ENCODE peak calls at places on chromosomes 11 and 22, in ten cellular contexts. C is pancreas, R is HCT116, S is lung, A is body of pancreas, D is kidney, G is IMR-90, N is neural progenitor cell, U is H9, F is SK-N-SH. J is an unnamed sample.

GRCh38 chr22:23904855-23905254 is 10.7 kb downstream of the MIF start:
- DNase-seq in R (no peak), G (no peak), F (no peak), N (no peak), C (no peak), U (no peak), D (peak; percentile 89), S (no peak), A (no peak), J (no peak)

GRCh38 chr11:69957849-69958248 is 120.3 kb upstream of the ANO1 start:
- DNase-seq in D (peak; percentile 45), U (no peak), F (no peak), S (no peak), A (no peak), N (no peak), G (no peak), C (no peak), R (no peak), J (no peak)

GRCh38 chr11:132959663-132960062 is 572.6 kb downstream of the OPCML start:
- DNase-seq in S (no peak), G (no peak), F (no peak), R (no peak), N (no peak), D (no peak), U (no peak), C (no peak), A (no peak), J (no peak)

GRCh38 chr22:44407404-44408226 is 90.4 kb downstream of the RTL6 start:
- DNase-seq in R (no peak), A (peak; percentile 70), D (peak; percentile 56), N (no peak), C (no peak), G (no peak), S (no peak), F (no peak), U (peak; percentile 18), J (no peak)

GRCh38 chr11:76025068-76025467 is 181.2 kb downstream of the WNT11 start:
- DNase-seq in N (no peak), A (no peak), S (no peak), D (no peak), F (no peak), C (no peak), U (no peak), R (no peak), G (peak; percentile 95), J (no peak)

GRCh38 chr11:10413268-10413667 is 41.8 kb upstream of the AMPD3 start:
- DNase-seq in D (no peak), F (no peak), N (no peak), R (peak; percentile 28), U (no peak), C (no peak), S (no peak), G (peak; percentile 22), A (no peak), J (peak; percentile 31)

GRCh38 chr11:134532176-134532920 is 120.3 kb upstream of the B3GAT1 start:
- DNase-seq in D (peak; percentile 62), R (no peak), A (no peak), F (no peak), U (peak; percentile 17), N (peak; percentile 71), S (no peak), C (no peak), G (no peak), J (no peak)

GRCh38 chr22:23113847-23114720 is 27.7 kb downstream of the RSPH14 start:
- DNase-seq in S (no peak), R (no peak), G (no peak), N (no peak), A (no peak), U (no peak), C (no peak), D (no peak), F (no peak), J (no peak)

GRCh38 chr11:43632171-43632570 is 48.4 kb upstream of the HSD17B12 start:
- DNase-seq in G (peak; percentile 45), S (no peak), C (no peak), F (no peak), R (no peak), U (no peak), D (no peak), A (no peak), N (no peak), J (no peak)

GRCh38 chr22:26295583-26296126 is 126.4 kb downstream of the SEZ6L start:
- DNase-seq in G (no peak), C (no peak), N (no peak), A (no peak), F (no peak), U (no peak), S (no peak), D (no peak), R (no peak), J (no peak)

GRCh38 chr22:40975346-40975745 is 24.2 kb downstream of the RBX1 start:
- DNase-seq in G (no peak), D (no peak), A (no peak), F (no peak), C (no peak), R (no peak), S (no peak), N (no peak), U (no peak), J (no peak)

GRCh38 chr22:19832476-19833108 is 22.1 kb downstream of the GNB1L start:
- DNase-seq in G (no peak), F (no peak), U (no peak), A (no peak), N (no peak), D (no peak), S (peak; percentile 18), C (no peak), R (no peak), J (no peak)

GRCh38 chr11:66278396-66279091 is 569 bp downstream of the CNIH2 start:
- DNase-seq in F (peak; percentile 79), A (no peak), N (peak; percentile 69), C (no peak), U (no peak), G (no peak), S (no peak), D (no peak), R (no peak), J (no peak)

GRCh38 chr11:118939948-118940598 is 14.3 kb upstream of the BCL9L start:
- DNase-seq in A (no peak), G (no peak), C (no peak), S (no peak), D (peak; percentile 76), U (peak; percentile 62), R (no peak), F (peak; percentile 50), N (peak; percentile 16), J (peak; percentile 21)

GRCh38 chr11:118935381-118935780 is 9.7 kb upstream of the BCL9L start:
- DNase-seq in G (no peak), N (no peak), C (no peak), D (peak; percentile 42), A (no peak), R (no peak), U (no peak), F (no peak), S (no peak), J (no peak)

GRCh38 chr11:118933486-118933885 is 7.8 kb upstream of the BCL9L start:
- DNase-seq in A (peak; percentile 35), S (no peak), D (no peak), G (peak; percentile 16), F (peak; percentile 7), U (no peak), N (no peak), C (peak; percentile 49), R (no peak), J (no peak)

GRCh38 chr11:118938491-118939411 is 13.0 kb upstream of the BCL9L start:
- DNase-seq in S (peak; percentile 88), R (peak; percentile 94), N (no peak), D (peak; percentile 21), F (no peak), G (peak; percentile 74), A (no peak), C (no peak), U (no peak), J (no peak)

GRCh38 chr11:118939412-118939915 is 13.7 kb upstream of the BCL9L start:
- DNase-seq in D (peak; percentile 50), C (no peak), R (no peak), A (no peak), G (no peak), N (peak; percentile 17), F (no peak), U (no peak), S (no peak), J (no peak)
- H3K27ac ChIP-seq in D (no peak overlapping the region), C (no peak overlapping the region), R (no peak overlapping the region), A (no peak overlapping the region), G (no peak overlapping the region), N (no peak overlapping the region), F (no peak overlapping the region), U (no peak overlapping the region), S (no peak overlapping the region), J (no peak overlapping the region)

GRCh38 chr22:21657361-21658118 is 8.3 kb upstream of the PPIL2 start:
- DNase-seq in U (peak; percentile 84), S (peak; percentile 66), D (peak; percentile 91), R (peak; percentile 31), G (peak; percentile 8), A (peak; percentile 90), N (peak; percentile 93), C (peak; percentile 75), F (peak; percentile 95), J (no peak)
- TF ChIP-seq CTCF in U (peak; percentile 37), S (no peak), D (no peak), R (no peak), G (no peak), A (peak; percentile 32), N (peak; percentile 40), C (no peak), F (peak; percentile 23), J (peak; percentile 50)

DNA sequence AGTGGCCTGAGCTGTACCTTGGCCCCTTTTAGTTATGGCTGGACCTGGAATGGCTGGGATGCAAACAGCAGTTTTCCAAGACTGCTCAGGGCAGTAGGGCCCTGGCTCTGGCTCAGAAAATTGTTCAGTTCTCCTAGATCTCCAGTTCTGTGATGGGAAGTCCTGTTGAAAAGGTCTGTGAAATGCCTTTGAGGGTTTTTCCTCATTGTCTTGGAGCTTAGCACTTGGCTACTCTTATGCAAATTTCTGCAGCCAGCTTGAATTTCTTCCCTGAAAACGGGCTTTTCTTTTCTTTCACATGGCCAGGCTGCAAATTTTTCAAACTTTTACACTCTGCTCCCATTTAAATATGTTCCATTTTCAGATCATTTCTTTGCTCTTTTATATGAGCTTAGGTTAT is 33.2 kb downstream of the OR4A15 start:
- DNase-seq in R (no peak), C (no peak), D (no peak), A (no peak), G (no peak), N (no peak), F (no peak), S (no peak), U (no peak), J (no peak)
- H3K9me3 ChIP-seq in R (peaks cover 22% of the 10 kb centered on the region), C (no peaks in the 10 kb centered on the region), D (peaks cover 3% of the 10 kb centered on the region), A (no peaks in the 10 kb centered on the region), G (peaks cover 5% of the 10 kb centered on the region), N (peaks cover 38% of the 10 kb centered on the region), F (no peaks in the 10 kb centered on the region), S (no peaks in the 10 kb centered on the region), U (peaks cover 72% of the 10 kb centered on the region), J (no peaks in the 10 kb centered on the region)

DNA sequence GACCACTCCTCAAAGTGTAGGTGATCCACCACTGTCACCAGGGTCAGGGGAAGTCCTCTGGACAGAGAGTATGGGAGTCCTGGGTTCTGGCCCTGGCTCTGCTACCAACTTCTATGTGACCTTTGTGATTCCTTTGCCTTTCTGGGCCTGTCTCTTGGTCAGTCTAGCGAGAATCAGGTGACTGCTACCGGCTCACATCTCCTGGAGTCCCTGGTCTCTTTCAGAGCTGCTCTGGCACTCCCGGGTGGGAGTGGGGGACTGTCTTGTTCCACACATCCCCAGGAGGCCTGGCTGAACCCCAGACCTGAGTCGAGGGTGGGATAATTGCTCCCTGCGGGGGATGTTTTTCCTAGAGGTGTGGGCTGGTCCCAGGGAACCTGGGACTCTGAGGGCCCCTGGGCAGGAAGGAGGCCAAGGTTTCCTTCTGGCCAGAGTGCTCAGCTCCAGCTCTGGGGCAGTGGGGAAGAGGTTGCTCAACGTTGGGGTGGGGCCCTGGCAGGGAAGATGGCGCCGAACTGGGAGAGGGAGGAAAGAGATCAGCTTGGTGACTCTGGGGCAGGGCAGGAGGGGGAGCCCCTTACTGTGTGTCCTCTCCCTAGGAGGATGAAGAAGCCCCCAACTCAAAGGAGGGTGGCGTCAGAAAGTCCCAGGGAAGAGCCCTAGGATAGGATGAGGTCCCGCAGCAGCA is 2.1 kb downstream of the SOX10 start:
- DNase-seq in S (no peak), G (no peak), N (no peak), F (no peak), U (no peak), C (no peak), D (no peak), R (no peak), A (no peak), J (no peak)
- H3K27ac ChIP-seq in S (no peak overlapping the region), G (no peak overlapping the region), N (no peak overlapping the region), F (no peak overlapping the region), U (no peak overlapping the region), C (no peak overlapping the region), D (no peak overlapping the region), R (no peak overlapping the region), A (no peak overlapping the region), J (no peak overlapping the region)